ENCODE peak calls at places on chromosomes 7 and 10, in six cellular contexts. J, H, W, T, U and K are unnamed samples.

GRCh38 chr10:6643962-6644361 is 63.9 kb upstream of the PRKCQ start:
- DNase-seq in J (no peak), H (no peak), W (no peak), T (no peak), U (no peak), K (no peak)

GRCh38 chr7:153902857-153903256 is 149.3 kb upstream of the DPP6 start:
- DNase-seq in J (no peak), H (no peak), W (no peak), T (no peak), U (no peak), K (peak)

GRCh38 chr7:54546081-54546985 is 4.2 kb downstream of the VSTM2A start:
- DNase-seq in J (no peak), H (peak), W (no peak), T (no peak), U (no peak), K (no peak)

GRCh38 chr7:111266613-111267012 is 175.7 kb downstream of the LRRN3 start:
- DNase-seq in J (no peak), H (peak), W (no peak), T (no peak), U (peak), K (no peak)

GRCh38 chr10:124319926-124320391 is 98.8 kb downstream of the OAT start:
- DNase-seq in J (no peak), H (no peak), W (no peak), T (peak), U (no peak), K (peak)

GRCh38 chr10:111323567-111323966 is 246.7 kb downstream of the ADRA2A start:
- DNase-seq in J (no peak), H (peak), W (no peak), T (no peak), U (peak), K (no peak)

GRCh38 chr7:67438174-67438837 is 441.7 kb downstream of the TYW1 start:
- DNase-seq in J (no peak), H (no peak), W (no peak), T (no peak), U (no peak), K (no peak)

GRCh38 chr7:82050792-82051191 is 280.9 kb upstream of the HGF start:
- DNase-seq in J (no peak), H (peak), W (no peak), T (no peak), U (peak), K (no peak)

GRCh38 chr10:27104919-27105318 is 4.6 kb upstream of the ANKRD26 start:
- DNase-seq in J (no peak), H (no peak), W (no peak), T (no peak), U (no peak), K (no peak)

GRCh38 chr7:76507723-76508406 is 2.5 kb upstream of the UPK3B start:
- DNase-seq in J (no peak), H (no peak), W (no peak), T (no peak), U (peak), K (no peak)

GRCh38 chr10:43970018-43970698 is 321.5 kb upstream of the ZNF32 start:
- DNase-seq in J (no peak), H (no peak), W (no peak), T (no peak), U (no peak), K (no peak)

GRCh38 chr7:69018200-69018599 is 580.1 kb upstream of the AUTS2 start:
- DNase-seq in J (no peak), H (no peak), W (no peak), T (no peak), U (no peak), K (no peak)

GRCh38 chr7:150408393-150409299 is 29.5 kb downstream of the ZNF775 start:
- DNase-seq in J (no peak), H (no peak), W (no peak), T (peak), U (no peak), K (peak)

GRCh38 chr7:36565792-36566356 is 158.4 kb downstream of the AOAH start:
- DNase-seq in J (no peak), H (no peak), W (no peak), T (no peak), U (peak), K (no peak)

GRCh38 chr7:105857009-105857952 is 19.1 kb downstream of the ATXN7L1 start:
- DNase-seq in J (no peak), H (no peak), W (no peak), T (no peak), U (no peak), K (no peak)

GRCh38 chr7:130733866-130734524 is at the start of gene KLF14:
- DNase-seq in J (no peak), H (no peak), W (no peak), T (no peak), U (peak), K (no peak)

GRCh38 chr7:42014625-42015412 is 222.2 kb downstream of the GLI3 start:
- DNase-seq in J (no peak), H (peak), W (no peak), T (no peak), U (peak), K (no peak)

GRCh38 chr7:128875523-128875948 is 12.9 kb downstream of the ATP6V1F start:
- DNase-seq in J (no peak), H (no peak), W (no peak), T (no peak), U (no peak), K (peak)

GRCh38 chr7:43850348-43851116 is 18.8 kb downstream of the MRPS24 start:
- DNase-seq in J (no peak), H (no peak), W (no peak), T (no peak), U (no peak), K (no peak)

GRCh38 chr10:87622290-87623004 is 37.2 kb upstream of the PAPSS2 start:
- DNase-seq in J (no peak), H (peak), W (no peak), T (no peak), U (no peak), K (no peak)

GRCh38 chr10:48819806-48820205 is 119.8 kb downstream of the LRRC18 start:
- DNase-seq in J (no peak), H (no peak), W (no peak), T (no peak), U (no peak), K (no peak)

GRCh38 chr7:34445653-34446052 is 212.4 kb upstream of the NPSR1 start:
- DNase-seq in J (no peak), H (no peak), W (no peak), T (no peak), U (no peak), K (no peak)

GRCh38 chr7:131605280-131605878 is 49.0 kb upstream of the PODXL start:
- DNase-seq in J (no peak), H (peak), W (no peak), T (no peak), U (no peak), K (no peak)

GRCh38 chr10:86399514-86399878 is 32.9 kb upstream of the GRID1 start:
- DNase-seq in J (no peak), H (no peak), W (no peak), T (no peak), U (no peak), K (no peak)

GRCh38 chr10:86401588-86402282 is 35.1 kb upstream of the GRID1 start:
- DNase-seq in J (no peak), H (peak), W (no peak), T (peak), U (no peak), K (no peak)

GRCh38 chr10:86399879-86400704 is 33.5 kb upstream of the GRID1 start:
- DNase-seq in J (peak), H (peak), W (peak), T (peak), U (peak), K (peak)

GRCh38 chr10:86402283-86402931 is 35.8 kb upstream of the GRID1 start:
- DNase-seq in J (no peak), H (no peak), W (no peak), T (peak), U (no peak), K (no peak)

DNA sequence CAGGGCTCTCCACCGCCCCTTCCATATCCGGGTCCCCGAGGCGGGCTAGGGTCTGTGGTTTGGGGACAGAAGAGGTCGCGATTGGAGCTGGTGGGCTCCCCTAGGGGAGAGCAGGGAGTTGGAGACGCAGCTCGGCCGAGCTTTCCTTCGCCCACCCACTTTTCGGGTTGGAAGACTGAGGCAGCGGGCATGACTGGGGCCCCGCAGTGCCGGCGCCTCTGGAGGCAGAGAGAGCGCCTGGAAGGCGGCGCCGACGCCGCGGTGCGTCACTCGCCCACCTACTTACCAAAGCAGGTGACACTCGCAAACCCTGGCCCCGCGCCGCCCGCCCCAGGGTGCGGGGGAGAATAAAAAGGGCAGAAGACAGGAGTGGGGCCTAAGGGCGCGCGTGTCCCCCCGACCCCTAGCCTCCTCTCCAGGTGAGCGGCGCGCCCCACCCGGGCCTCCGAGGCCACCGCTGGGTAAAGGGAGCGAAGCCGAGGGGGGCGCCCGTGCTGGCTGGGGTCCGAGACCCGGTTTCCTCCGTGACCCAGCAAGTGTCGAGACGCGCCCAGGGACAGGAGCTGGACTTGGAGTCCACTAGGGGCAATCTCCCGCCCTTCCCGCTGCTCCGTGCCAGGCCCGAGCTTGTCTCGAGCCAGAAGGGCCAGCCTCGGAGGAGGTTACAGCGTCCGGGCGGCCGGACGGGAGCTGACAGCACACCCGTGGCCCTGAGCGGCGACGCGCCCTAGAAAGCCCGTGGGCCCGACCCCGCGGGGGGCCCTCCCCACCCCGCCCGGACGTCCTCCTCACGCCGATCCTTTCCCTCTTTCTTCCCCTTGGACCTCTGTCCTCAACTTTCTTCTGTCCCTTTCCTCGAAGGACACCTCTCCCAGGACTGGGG is 34.4 kb upstream of the GRID1 start:
- DNase-seq in J (no peak), H (no peak), W (peak), T (peak), U (no peak), K (peak)
- TF ChIP-seq CTCF in J (no peak), H (no peak), W (no peak), T (no peak), U (no peak), K (no peak)

GRCh38 chr7:55690-56248 is 136.6 kb upstream of the FAM20C start:
- DNase-seq in J (no peak), H (no peak), W (no peak), T (peak), U (no peak), K (no peak)
- TF ChIP-seq CTCF in J (no peak), H (no peak), W (no peak), T (no peak), U (no peak), K (no peak)

DNA sequence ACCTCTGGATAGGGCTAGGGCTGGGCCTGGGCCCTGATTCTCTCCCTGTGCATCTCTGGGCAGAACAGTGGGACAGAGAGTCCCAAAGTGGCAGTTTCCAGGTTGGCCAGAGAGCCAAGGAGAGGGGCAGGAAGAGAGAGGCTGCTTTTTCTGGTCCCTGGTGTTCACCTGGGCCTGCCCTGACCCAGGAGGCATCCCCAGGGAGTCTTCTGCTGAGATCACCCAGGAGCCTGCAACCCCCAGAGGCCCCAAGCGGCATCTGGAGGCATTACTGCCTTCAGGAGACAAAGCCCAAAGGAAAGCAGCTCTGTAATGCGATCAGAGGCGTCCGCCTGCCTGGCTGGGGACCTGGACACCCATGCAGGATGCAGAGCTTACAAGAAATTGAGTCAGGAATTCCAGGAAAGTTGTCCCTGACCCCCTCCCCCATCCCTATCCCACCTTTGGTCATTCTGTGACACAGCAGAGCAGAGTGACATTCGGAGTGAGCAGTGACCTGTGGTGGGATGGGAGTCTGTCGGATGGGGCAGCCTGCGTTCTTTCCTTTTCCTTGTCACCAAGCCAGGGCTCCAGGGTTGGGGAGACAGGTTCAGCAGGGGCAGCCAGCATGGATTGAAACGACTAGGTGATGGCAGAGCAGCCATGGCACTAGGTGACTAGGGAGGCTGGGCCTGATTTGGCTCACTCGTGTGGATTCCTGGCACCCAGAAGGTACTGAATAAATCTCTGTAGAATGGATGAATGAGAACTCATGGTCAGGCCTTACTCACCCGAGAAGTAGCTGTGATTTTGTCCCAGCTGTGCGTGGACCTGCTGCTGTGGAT is 10.4 kb downstream of the UNC5B start:
- DNase-seq in J (no peak), H (no peak), W (no peak), T (peak), U (peak), K (peak)
- TF ChIP-seq CTCF in J (no peak), H (no peak), W (no peak), T (no peak), U (no peak), K (no peak)

DNA sequence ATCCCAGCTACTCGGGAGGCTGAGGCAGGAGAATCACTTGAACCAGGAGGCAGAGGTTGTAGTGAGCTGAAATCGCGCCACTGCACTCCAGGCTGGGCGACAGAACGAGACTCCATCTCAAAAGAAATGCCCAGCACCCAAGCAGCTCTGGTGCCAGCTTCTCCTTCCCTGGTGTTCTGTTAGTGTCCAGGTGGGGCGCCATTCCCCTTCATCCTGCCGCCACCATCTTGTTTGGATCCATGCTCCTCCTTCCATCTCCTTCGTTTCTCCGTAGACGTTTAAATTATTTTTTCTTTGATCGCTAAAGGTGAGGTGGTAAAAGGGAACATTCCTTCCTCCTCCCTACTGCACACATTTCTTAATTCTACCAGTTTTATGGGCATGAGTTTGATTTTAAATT is 30.3 kb downstream of the PROSER2 start:
- DNase-seq in J (no peak), H (no peak), W (no peak), T (no peak), U (no peak), K (peak)
- TF ChIP-seq CTCF in J (no peak), H (peak), W (no peak), T (no peak), U (no peak), K (no peak)

DNA sequence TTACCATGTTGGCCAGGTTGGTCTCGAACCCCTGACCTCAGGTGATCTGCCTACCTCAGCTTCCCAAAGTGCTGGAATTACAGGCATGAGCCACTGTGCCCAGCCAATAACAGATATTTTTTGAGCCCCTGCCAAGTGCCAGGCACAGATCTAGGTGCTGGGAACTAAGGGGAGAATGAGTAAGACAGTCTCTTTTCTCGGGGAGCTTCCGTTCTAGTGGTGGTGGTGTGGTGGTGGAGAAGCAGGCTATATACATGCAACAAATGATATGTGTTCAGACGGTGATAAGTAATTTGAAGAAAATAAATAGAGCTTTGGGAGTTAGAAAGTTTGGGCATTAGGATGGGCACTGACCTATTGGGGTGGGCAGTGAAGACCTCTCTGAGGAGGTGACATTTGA is 76.7 kb upstream of the VKORC1L1 start:
- DNase-seq in J (no peak), H (no peak), W (no peak), T (peak), U (no peak), K (no peak)
- TF ChIP-seq CTCF in J (no peak), H (no peak), W (no peak), T (no peak), U (no peak), K (no peak)

GRCh38 chr10:86261933-86262665 is 104.5 kb downstream of the GRID1 start:
- DNase-seq in J (no peak), H (no peak), W (no peak), T (peak), U (no peak), K (peak)
- TF ChIP-seq CTCF in J (no peak), H (peak), W (no peak), T (no peak), U (no peak), K (no peak)

DNA sequence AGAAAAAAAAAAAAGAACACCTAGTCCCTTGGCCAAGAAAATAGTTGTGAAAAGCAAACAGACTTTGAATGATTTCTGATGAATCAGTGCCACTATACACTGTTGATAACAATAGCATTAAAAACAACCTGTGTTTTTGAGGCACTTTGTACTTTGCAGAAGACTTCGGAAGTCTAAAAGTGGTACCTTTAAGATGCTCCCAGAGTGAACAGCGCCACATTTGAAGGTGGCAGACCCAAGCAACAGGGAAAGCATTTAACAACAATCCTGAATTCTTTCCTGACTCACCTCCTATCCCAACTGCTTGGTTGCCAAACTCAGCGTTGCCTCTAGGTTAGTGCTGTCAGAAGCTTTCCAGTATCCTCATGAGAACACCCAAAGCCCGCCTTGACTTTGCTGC is 102.5 kb upstream of the CCDC6 start:
- DNase-seq in J (no peak), H (no peak), W (no peak), T (no peak), U (peak), K (no peak)
- TF ChIP-seq CTCF in J (no peak), H (no peak), W (no peak), T (no peak), U (no peak), K (no peak)

DNA sequence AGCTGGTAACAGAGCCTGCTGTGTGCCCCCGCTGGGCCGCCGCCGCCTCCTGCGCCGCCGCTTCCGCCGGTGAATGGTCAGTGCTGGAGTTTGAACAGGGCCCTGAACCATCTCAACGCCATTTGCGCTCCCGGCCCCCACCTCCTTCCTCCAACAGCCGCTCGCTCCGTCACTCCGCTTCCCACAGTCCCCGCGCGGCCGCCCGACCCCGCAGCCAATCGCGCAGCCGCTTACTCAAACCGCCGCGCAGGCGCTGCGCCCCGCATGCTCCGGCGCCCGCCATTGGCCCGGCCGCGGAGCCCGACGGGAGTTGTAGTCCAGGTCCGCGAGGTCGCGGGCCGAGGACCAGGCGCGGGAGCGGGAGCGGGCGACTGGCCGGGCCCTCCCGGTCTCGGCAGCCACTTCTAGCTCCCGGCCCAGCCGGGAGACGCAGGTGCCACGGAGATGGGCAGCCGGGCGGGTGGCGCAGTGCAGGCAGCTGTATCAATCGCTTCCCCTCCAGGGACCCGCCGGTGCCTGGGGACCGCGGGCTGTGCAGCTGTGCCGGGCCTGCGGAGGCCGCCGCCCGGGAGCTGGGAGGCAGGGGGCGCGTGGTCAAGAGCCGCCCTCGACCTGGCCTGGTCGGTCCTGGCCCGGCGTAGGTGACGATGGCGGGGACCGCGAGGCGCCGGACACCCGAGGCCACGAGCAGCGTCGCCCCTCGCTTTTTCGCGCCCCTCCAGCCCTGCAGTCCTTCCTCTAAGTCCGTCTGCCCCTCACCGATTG is at the start of gene WAPL:
- DNase-seq in J (peak), H (peak), W (peak), T (peak), U (peak), K (peak)
- TF ChIP-seq CTCF in J (peak), H (no peak), W (no peak), T (no peak), U (no peak), K (no peak)

GRCh38 chr7:29538322-29538874 is 25.2 kb upstream of the PRR15 start:
- DNase-seq in J (no peak), H (peak), W (no peak), T (no peak), U (no peak), K (no peak)
- TF ChIP-seq CTCF in J (no peak), H (peak), W (no peak), T (no peak), U (no peak), K (no peak)